ENCODE peak calls at places on chromosomes 16 and 17, in eight cellular contexts. F is pancreas, I is AG04450, C is tibial nerve, Q is colonic mucosa, E is BJ, N is IMR-90, W is PC-3. J is an unnamed sample. For H3K27me3, the result is how much of the 10 kb centered on the place peaks cover.

GRCh38 chr16:8753411-8754054 is 43.9 kb downstream of the TMEM186 start:
- DNase-seq in F (no peak), I (no peak), C (no peak), Q (no peak), E (no peak), N (no peak), W (no peak), J (no peak)

GRCh38 chr17:48213797-48214196 is 106.2 kb downstream of the SNX11 start:
- DNase-seq in F (no peak), I (no peak), C (no peak), Q (no peak), E (no peak), N (no peak), W (no peak), J (no peak)

GRCh38 chr16:17529982-17530760 is 59.4 kb upstream of the XYLT1 start:
- DNase-seq in F (no peak), I (no peak), C (no peak), Q (no peak), E (no peak), N (no peak), W (no peak), J (no peak)

GRCh38 chr16:57628008-57628781 is at the start of gene ADGRG1:
- DNase-seq in F (no peak), I (peak), C (peak), Q (peak), E (peak), N (peak), W (peak), J (peak)

GRCh38 chr16:88297178-88297720 is 85.5 kb upstream of the ZNF469 start:
- DNase-seq in F (peak), I (no peak), C (no peak), Q (no peak), E (no peak), N (no peak), W (peak), J (no peak)

GRCh38 chr17:50805486-50805885 is 29.9 kb upstream of the WFIKKN2 start:
- DNase-seq in F (peak), I (no peak), C (no peak), Q (no peak), E (no peak), N (no peak), W (no peak), J (no peak)

GRCh38 chr17:21373696-21374454 is 2.3 kb upstream of the KCNJ12 start:
- DNase-seq in F (no peak), I (no peak), C (no peak), Q (no peak), E (no peak), N (no peak), W (no peak), J (no peak)

GRCh38 chr17:41328207-41328606 is 12.7 kb upstream of the KRTAP17-1 start:
- DNase-seq in F (no peak), I (no peak), C (no peak), Q (no peak), E (no peak), N (no peak), W (no peak), J (no peak)

GRCh38 chr16:79089735-79090284 is 510.7 kb downstream of the MAF start:
- DNase-seq in F (no peak), I (no peak), C (no peak), Q (peak), E (no peak), N (no peak), W (no peak), J (no peak)

GRCh38 chr16:53501216-53501859 is 1.7 kb downstream of the AKTIP start:
- DNase-seq in F (no peak), I (no peak), C (no peak), Q (no peak), E (no peak), N (no peak), W (no peak), J (no peak)

GRCh38 chr17:7839199-7839889 is 5.3 kb downstream of the KDM6B start:
- DNase-seq in F (no peak), I (no peak), C (no peak), Q (peak), E (no peak), N (no peak), W (no peak), J (no peak)

GRCh38 chr17:41835800-41836549 is at the start of gene NT5C3B:
- DNase-seq in F (peak), I (no peak), C (peak), Q (peak), E (no peak), N (no peak), W (peak), J (peak)

GRCh38 chr17:9648521-9649110 is 3.3 kb downstream of the USP43 start:
- DNase-seq in F (no peak), I (no peak), C (no peak), Q (no peak), E (no peak), N (no peak), W (no peak), J (no peak)
- H3K27me3 ChIP-seq in F (under half), I (under half), C (under half), Q (under half), E (under half), N (under half), W (under half), J (under half)

GRCh38 chr16:31213877-31214704 is at the start of gene TRIM72:
- DNase-seq in F (no peak), I (no peak), C (no peak), Q (no peak), E (no peak), N (no peak), W (no peak), J (no peak)
- H3K4me3 ChIP-seq in F (no peak), I (peak), C (peak), Q (peak), E (peak), N (peak), W (no peak), J (peak)

GRCh38 chr16:49000594-49000993 is 281.0 kb downstream of the CBLN1 start:
- DNase-seq in F (no peak), I (no peak), C (no peak), Q (no peak), E (no peak), N (no peak), W (peak), J (no peak)
- TF ChIP-seq CTCF in F (peak), I (peak), C (peak), Q (peak), E (peak), N (peak), W (peak), J (peak)

GRCh38 chr17:61414141-61414935 is 14.7 kb downstream of the TBX2 start:
- DNase-seq in F (peak), I (no peak), C (no peak), Q (peak), E (no peak), N (no peak), W (peak), J (peak)
- H3K27me3 ChIP-seq in F (under half), I (under half), C (under half), Q (under half), E (under half), N (under half), W (under half), J (under half)

GRCh38 chr17:82653651-82654528 is 5.6 kb upstream of the WDR45B start:
- DNase-seq in F (no peak), I (no peak), C (no peak), Q (no peak), E (no peak), N (no peak), W (no peak), J (peak)
- H3K4me3 ChIP-seq in F (no peak), I (no peak), C (no peak), Q (no peak), E (no peak), N (no peak), W (no peak), J (no peak)

DNA sequence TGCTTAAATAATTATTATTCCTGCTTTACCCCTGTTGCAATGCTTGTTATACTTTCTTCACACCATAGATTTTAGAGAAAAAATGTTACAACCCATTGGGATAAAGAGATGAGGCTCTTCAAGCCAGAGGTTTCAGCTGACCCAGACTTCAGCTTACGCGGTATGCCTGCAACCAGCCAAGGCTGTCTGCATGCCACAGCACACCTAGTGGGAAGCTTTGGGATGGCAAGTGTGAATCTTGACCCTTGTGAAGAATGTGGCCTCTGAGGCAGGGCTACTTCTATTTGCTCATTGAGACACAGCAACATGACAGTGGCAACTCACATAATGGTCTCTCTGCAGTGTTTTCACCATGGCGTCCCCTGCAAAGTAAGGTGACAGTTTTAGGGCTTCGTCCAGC is 193.9 kb upstream of the PIRT start:
- DNase-seq in F (no peak), I (no peak), C (no peak), Q (no peak), E (no peak), N (no peak), W (no peak), J (no peak)
- TF ChIP-seq CTCF in F (no peak), I (no peak), C (no peak), Q (no peak), E (no peak), N (no peak), W (no peak), J (no peak)

DNA sequence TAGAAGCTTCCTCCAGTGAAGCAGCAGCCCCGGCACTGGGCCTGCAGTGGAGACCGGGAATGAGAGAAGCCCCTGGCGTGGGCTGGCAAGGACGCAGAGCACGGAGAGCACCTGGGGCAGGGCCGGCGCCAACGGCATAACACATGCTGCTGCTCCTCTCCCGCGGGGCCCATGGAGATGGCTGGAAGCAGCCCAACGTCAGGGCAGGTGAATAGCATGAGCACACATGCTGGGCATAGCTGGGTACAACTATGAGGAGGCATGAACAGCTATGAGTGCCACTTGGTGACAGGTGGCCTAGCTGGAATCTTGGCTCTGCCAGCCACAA is 46.4 kb downstream of the IRF8 start:
- DNase-seq in F (no peak), I (no peak), C (no peak), Q (no peak), E (no peak), N (no peak), W (no peak), J (no peak)
- H3K27me3 ChIP-seq in F (under half), I (under half), C (under half), Q (under half), E (under half), N (half or more), W (half or more), J (under half)

DNA sequence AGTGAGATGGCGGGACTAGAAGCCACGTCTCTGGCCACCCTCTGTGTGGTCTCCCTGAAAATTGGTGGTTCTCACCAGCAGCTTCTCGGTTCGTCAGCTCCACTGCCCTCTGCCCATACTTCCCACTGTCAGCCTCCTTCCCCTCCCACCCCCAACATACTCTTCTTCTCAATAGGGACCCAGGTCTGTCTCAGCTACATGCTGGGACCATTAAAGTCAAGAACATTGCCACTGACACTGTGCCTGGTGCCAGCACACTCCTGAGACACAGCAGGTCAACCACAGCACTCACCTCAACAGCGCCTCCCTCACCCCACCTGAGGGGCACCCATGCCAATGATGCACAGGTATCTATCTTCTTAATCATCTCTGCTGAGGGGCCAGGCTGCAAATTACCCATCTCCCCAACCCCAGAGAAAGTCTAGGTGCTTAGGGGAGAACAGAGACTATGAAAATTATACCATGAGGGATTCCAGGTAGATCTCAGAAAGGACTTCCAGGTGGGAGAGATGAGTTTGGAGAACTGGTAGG is 1.3 kb downstream of the PLXDC1 start:
- DNase-seq in F (no peak), I (no peak), C (no peak), Q (no peak), E (no peak), N (no peak), W (no peak), J (no peak)
- H3K4me3 ChIP-seq in F (no peak), I (no peak), C (no peak), Q (no peak), E (no peak), N (no peak), W (no peak), J (no peak)

J was measured in lower lobe of right lung.